ENCODE peak calls at places on chromosomes 13 and 19, in ten cellular contexts. W is ascending aorta; Y is neuronal stem cell; J is CD4-positive, alpha-beta memory T cell; U is IMR-90; L is effector memory CD4-positive, alpha-beta T cell; G is stomach; M is brain microvascular endothelial cell; F is CD8-positive, alpha-beta memory T cell; V is cardiac fibroblast. E is an unnamed sample.

GRCh38 chr13:67238277-67238859 is 8.2 kb upstream of the PCDH9 start:
- DNase-seq in Y (peak; percentile 31), G (no peak), W (no peak), J (no peak), V (peak; percentile 61), M (no peak), F (no peak), L (no peak), U (peak; percentile 36), E (peak; percentile 67)

GRCh38 chr19:58311345-58311744 is 6.2 kb downstream of the ERVK3-1 start:
- DNase-seq in Y (no peak), W (no peak), L (no peak), M (no peak), V (no peak), U (no peak), J (no peak), G (no peak), F (no peak), E (no peak)

GRCh38 chr19:18502633-18503294 is 19.1 kb downstream of the ELL start:
- DNase-seq in J (no peak), Y (no peak), W (no peak), M (no peak), V (no peak), G (no peak), F (no peak), L (no peak), U (no peak), E (no peak)

GRCh38 chr13:61136101-61136500 is 279.5 kb downstream of the PCDH20 start:
- DNase-seq in L (no peak), V (no peak), Y (no peak), F (no peak), U (no peak), J (no peak), G (no peak), M (no peak), W (no peak), E (no peak)

GRCh38 chr13:62320129-62320724 is 904.6 kb upstream of the PCDH20 start:
- DNase-seq in F (no peak), M (peak; percentile 24), U (peak; percentile 75), L (no peak), G (no peak), V (peak; percentile 65), J (no peak), W (no peak), Y (peak; percentile 35), E (peak; percentile 76)

GRCh38 chr19:32018014-32018413 is 327.4 kb upstream of the ZNF507 start:
- DNase-seq in V (peak; percentile 50), J (no peak), W (no peak), G (no peak), L (no peak), Y (no peak), M (no peak), U (no peak), F (no peak), E (no peak)

GRCh38 chr19:18208098-18208951 is 4.5 kb upstream of the RAB3A start:
- DNase-seq in U (peak; percentile 94), L (no peak), G (no peak), Y (no peak), M (peak; percentile 90), J (peak; percentile 34), W (no peak), V (peak; percentile 88), F (no peak), E (peak; percentile 84)

GRCh38 chr19:3612330-3612729 is 5.7 kb upstream of the TBXA2R start:
- DNase-seq in L (no peak), Y (no peak), V (no peak), F (peak; percentile 45), J (no peak), M (no peak), U (no peak), W (no peak), G (no peak), E (no peak)

GRCh38 chr19:29260477-29261317 is 47.7 kb upstream of the UQCRFS1 start:
- DNase-seq in W (no peak), U (peak; percentile 4), L (no peak), G (no peak), V (peak; percentile 33), J (no peak), F (no peak), Y (peak; percentile 32), M (no peak), E (peak; percentile 27)

GRCh38 chr19:934865-935422 is 9.1 kb downstream of the ARID3A start:
- DNase-seq in V (peak; percentile 93), J (no peak), U (peak; percentile 49), Y (no peak), M (no peak), F (no peak), L (no peak), W (peak; percentile 89), G (peak; percentile 97), E (peak; percentile 85)

GRCh38 chr13:79402679-79403078 is 3.4 kb downstream of the RBM26 start:
- DNase-seq in L (no peak), Y (no peak), G (no peak), W (no peak), M (no peak), J (no peak), F (no peak), V (no peak), U (no peak), E (no peak)
- H3K4me3 ChIP-seq in L (peak overlapping the region; percentile 88), Y (no peak overlapping the region), G (no peak overlapping the region), W (peak overlapping the region; percentile 17), M (no peak overlapping the region), J (no peak overlapping the region), F (peak overlapping the region; percentile 23), V (no peak overlapping the region), U (no peak overlapping the region), E (no peak overlapping the region)

DNA sequence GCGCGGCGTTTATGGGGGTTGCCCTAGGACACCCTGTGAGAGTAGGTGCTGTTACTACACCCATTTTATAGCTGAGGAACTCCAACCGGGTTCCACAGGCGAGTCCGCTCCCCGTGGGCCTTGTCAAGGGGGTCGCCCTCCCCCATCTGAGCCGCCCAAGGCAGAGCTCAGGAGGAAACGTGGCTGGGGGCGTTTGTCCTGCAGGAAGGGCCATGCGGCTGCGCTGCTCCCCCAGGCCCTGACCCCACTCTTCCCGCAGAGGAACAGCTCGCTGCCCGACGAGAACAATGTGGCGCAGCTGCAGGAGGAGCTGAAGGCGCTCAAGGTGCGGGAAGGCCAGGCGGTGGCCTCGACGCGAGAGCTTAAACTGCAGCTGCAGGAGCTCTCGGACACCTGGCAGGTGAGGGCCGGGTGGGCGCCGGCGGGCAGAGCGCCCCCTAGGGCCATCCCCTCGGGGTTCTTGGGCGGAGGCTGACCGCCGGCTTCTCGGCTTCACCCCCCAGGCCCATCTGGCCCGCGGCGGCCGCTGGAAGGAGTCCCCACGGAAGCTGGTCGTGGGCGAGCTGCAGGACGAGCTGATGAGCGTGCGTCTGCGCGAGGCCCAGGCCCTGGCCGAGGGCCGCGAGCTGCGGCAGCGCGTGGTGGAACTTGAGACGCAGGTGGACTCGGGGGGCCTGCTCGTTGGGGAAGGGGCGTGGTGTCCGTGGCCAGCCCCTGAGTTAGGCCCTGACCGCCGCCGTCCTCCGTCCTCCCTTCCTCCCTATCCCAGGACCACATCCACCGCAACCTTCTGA is 12.4 kb downstream of the PRR36 start:
- DNase-seq in J (no peak), U (no peak), V (no peak), F (no peak), L (no peak), M (no peak), W (no peak), G (no peak), Y (no peak), E (no peak)
- H3K4me3 ChIP-seq in J (no peak overlapping the region), U (peak overlapping the region; percentile 21), V (no peak overlapping the region), F (peak overlapping the region; percentile 43), L (peak overlapping the region; percentile 47), M (peak overlapping the region; percentile 6), W (peak overlapping the region; percentile 21), G (peak overlapping the region; percentile 42), Y (peak overlapping the region; percentile 82), E (no peak overlapping the region)

DNA sequence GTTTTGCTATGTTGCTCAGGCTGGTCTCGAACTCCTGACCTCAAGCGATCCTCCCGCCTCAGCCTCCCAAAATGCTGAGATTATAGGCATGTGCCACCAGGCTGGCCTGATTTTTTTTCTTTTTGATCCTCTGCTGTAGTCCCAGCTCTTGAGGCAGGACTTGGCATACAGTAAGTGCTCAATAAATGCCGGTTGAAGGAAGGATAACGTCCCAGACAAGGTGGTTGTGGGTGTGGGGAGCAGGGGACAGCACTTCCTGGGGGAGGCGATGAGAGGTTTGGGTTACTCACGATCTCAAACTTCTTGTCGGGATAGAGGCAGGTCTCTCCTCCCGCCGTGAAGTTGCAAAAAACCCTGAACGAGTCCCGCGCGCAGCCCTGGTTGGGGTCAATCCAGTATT is 29.7 kb upstream of the OLFM2 start:
- DNase-seq in J (no peak), L (no peak), Y (no peak), G (no peak), U (no peak), M (no peak), W (no peak), V (no peak), F (no peak), E (no peak)
- H3K4me3 ChIP-seq in J (no peak overlapping the region), L (no peak overlapping the region), Y (no peak overlapping the region), G (no peak overlapping the region), U (no peak overlapping the region), M (no peak overlapping the region), W (no peak overlapping the region), V (no peak overlapping the region), F (no peak overlapping the region), E (no peak overlapping the region)

GRCh38 chr19:6458695-6459355 is 767 bp downstream of the SLC25A23 start:
- DNase-seq in W (no peak), J (no peak), M (no peak), L (no peak), F (no peak), U (no peak), V (no peak), Y (no peak), G (peak; percentile 53), E (no peak)

GRCh38 chr19:6460099-6460884 is 700 bp upstream of the SLC25A23 start:
- DNase-seq in Y (peak; percentile 99), G (peak; percentile 97), F (peak; percentile 97), M (peak; percentile 99), W (peak; percentile 98), J (peak; percentile 97), L (peak; percentile 87), V (peak; percentile 98), U (peak; percentile 97), E (peak; percentile 98)

GRCh38 chr19:6459356-6460098 is at the start of gene SLC25A23:
- DNase-seq in W (peak; percentile 75), G (peak; percentile 74), M (peak; percentile 46), L (no peak), J (peak; percentile 51), F (peak; percentile 74), V (peak; percentile 85), U (peak; percentile 64), Y (peak; percentile 76), E (peak; percentile 75)

GRCh38 chr19:6455924-6456323 is 3.7 kb downstream of the SLC25A23 start:
- DNase-seq in W (no peak), U (no peak), M (no peak), V (no peak), F (no peak), L (no peak), J (no peak), Y (no peak), G (no peak), E (no peak)

DNA sequence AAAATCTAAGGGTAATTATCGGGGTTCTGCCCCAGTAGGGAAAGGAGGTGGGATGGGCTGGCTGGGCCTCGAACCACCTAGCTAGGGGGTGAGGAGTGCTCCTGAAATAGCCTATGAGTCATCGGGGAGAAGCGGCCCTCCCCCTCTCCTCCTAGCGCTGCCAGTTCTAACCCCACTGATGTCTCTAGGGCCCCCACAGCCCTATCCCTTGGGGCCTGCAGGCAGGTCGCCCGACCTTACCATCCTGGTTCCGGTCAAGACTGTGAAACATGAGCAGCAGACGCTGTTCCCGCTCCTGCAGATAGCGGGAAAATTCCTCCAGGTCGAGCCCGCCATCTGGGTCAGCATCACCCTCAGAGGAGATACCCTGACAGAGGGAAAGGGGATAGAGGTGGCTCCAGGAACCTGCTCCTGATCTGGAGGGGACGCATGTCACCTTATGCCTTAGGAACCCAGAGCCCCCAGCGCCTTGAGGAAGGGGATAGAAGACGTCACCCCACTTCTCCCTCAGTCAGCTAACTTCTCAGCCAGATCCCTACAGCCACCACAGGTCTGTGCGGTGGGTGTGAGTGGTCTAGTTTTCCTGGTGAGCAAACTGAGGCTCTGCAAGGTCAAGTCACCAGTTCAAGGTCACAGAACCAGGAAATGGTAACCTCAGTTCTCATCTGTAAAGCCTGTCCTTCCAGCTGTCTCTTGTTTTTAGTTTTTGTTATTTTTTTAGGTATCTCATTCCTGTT is 1.5 kb downstream of the SLC25A23 start:
- DNase-seq in W (no peak), V (no peak), Y (no peak), G (no peak), M (no peak), L (no peak), U (no peak), F (no peak), J (no peak), E (peak; percentile 5)
- H3K4me3 ChIP-seq in W (peak overlapping the region; percentile 79), V (no peak overlapping the region), Y (no peak overlapping the region), G (peak overlapping the region; percentile 82), M (no peak overlapping the region), L (no peak overlapping the region), U (no peak overlapping the region), F (no peak overlapping the region), J (no peak overlapping the region), E (no peak overlapping the region)